ENCODE peak calls at places on chromosomes 13 and 19, in six cellular contexts. A, O, E, N, B and I are unnamed samples.

GRCh38 chr19:1172353-1173159 is 1.5 kb downstream of the SBNO2 start:
- DNase-seq in A (peak), O (peak), E (peak), N (no peak), B (peak), I (no peak)

GRCh38 chr13:25990801-25991200 is 61.0 kb downstream of the SHISA2 start:
- DNase-seq in A (peak), O (peak), E (peak), N (no peak), B (no peak), I (no peak)

GRCh38 chr19:45994456-45994988 is 745 bp upstream of the CCDC61 start:
- DNase-seq in A (no peak), O (no peak), E (peak), N (no peak), B (peak), I (no peak)

GRCh38 chr19:12156254-12157058 is at the start of gene ZNF625:
- DNase-seq in A (peak), O (peak), E (peak), N (no peak), B (no peak), I (no peak)

GRCh38 chr19:3808420-3809143 is 22.4 kb upstream of the MATK start:
- DNase-seq in A (no peak), O (no peak), E (no peak), N (no peak), B (no peak), I (no peak)

GRCh38 chr13:45500492-45501174 is 35.9 kb downstream of the COG3 start:
- DNase-seq in A (peak), O (peak), E (peak), N (no peak), B (no peak), I (peak)

GRCh38 chr19:3725640-3726310 is 17.6 kb downstream of the TJP3 start:
- DNase-seq in A (no peak), O (peak), E (no peak), N (no peak), B (no peak), I (no peak)

GRCh38 chr13:44565881-44566280 is 10.2 kb downstream of the TSC22D1 start:
- DNase-seq in A (no peak), O (peak), E (peak), N (no peak), B (no peak), I (no peak)

GRCh38 chr13:40786568-40786996 is 2.8 kb upstream of the SLC25A15 start:
- DNase-seq in A (no peak), O (peak), E (peak), N (no peak), B (no peak), I (no peak)